ENCODE peak calls at places on chromosomes 3 and 15, in six cellular contexts. H is adrenal gland, N is K562, P is body of pancreas, J is A549, G is transverse colon. U is an unnamed sample.
A peak's percentile ranks its signal among the peaks of the same experiment; 100 is the strongest.

GRCh38 chr3:72082121-72082715 is 297.3 kb upstream of the PROK2 start:
- DNase-seq in G (peak; percentile 48), P (peak; percentile 64), N (no peak), J (no peak), H (no peak), U (no peak)

GRCh38 chr3:186053954-186054353 is 54.9 kb downstream of the ETV5 start:
- DNase-seq in H (peak; percentile 54), N (no peak), J (no peak), P (no peak), G (no peak), U (no peak)

GRCh38 chr3:119181765-119182164 is 8.4 kb downstream of the UPK1B start:
- DNase-seq in N (no peak), H (no peak), J (peak; percentile 97), P (peak; percentile 6), G (no peak), U (peak; percentile 39)

GRCh38 chr3:183148056-183148455 is 14.5 kb downstream of the LAMP3 start:
- DNase-seq in N (no peak), J (no peak), P (no peak), H (no peak), G (no peak), U (no peak)

GRCh38 chr3:33526787-33527186 is 86.6 kb upstream of the UBP1 start:
- DNase-seq in G (no peak), H (no peak), N (no peak), P (no peak), J (no peak), U (no peak)

GRCh38 chr3:60501303-60501702 is 749.9 kb downstream of the FHIT start:
- DNase-seq in J (no peak), P (no peak), H (no peak), G (no peak), N (no peak), U (no peak)

GRCh38 chr3:31275038-31275562 is 257.6 kb upstream of the STT3B start:
- DNase-seq in G (no peak), J (peak; percentile 80), P (peak; percentile 50), N (no peak), H (peak; percentile 38), U (no peak)

GRCh38 chr3:170180107-170180951 is 1.2 kb downstream of the PHC3 start:
- DNase-seq in P (peak; percentile 11), G (no peak), N (peak; percentile 19), H (peak; percentile 45), J (no peak), U (no peak)

GRCh38 chr3:161914703-161915102 is 418.1 kb downstream of the OTOL1 start:
- DNase-seq in G (peak; percentile 14), H (peak; percentile 23), N (no peak), J (peak; percentile 42), P (no peak), U (no peak)

GRCh38 chr15:28945626-28946215 is 59.9 kb downstream of the APBA2 start:
- DNase-seq in G (no peak), N (no peak), P (no peak), H (no peak), J (no peak), U (no peak)

GRCh38 chr3:123700791-123701712 is 116.2 kb upstream of the HACD2 start:
- DNase-seq in N (no peak), J (no peak), G (peak; percentile 57), P (peak; percentile 27), H (no peak), U (no peak)

GRCh38 chr3:187975571-187976360 is 178.2 kb upstream of the LPP start:
- DNase-seq in H (no peak), N (no peak), J (no peak), G (no peak), P (no peak), U (no peak)

GRCh38 chr3:37668431-37668830 is 193.2 kb upstream of the CTDSPL start:
- DNase-seq in J (no peak), H (peak; percentile 38), P (peak; percentile 25), N (no peak), G (no peak), U (no peak)

GRCh38 chr3:156218353-156218744 is 98.0 kb downstream of the KCNAB1 start:
- DNase-seq in G (no peak), H (no peak), N (no peak), J (no peak), P (no peak), U (no peak)

GRCh38 chr3:45626096-45626887 is 31.7 kb downstream of the LIMD1 start:
- DNase-seq in P (no peak), G (no peak), H (no peak), J (no peak), N (no peak), U (no peak)

GRCh38 chr3:98763076-98763475 is at the start of gene ST3GAL6:
- DNase-seq in G (peak; percentile 17), J (no peak), P (peak; percentile 69), N (no peak), H (peak; percentile 50), U (no peak)

GRCh38 chr3:132253262-132253878 is 63.8 kb upstream of the ACP3 start:
- DNase-seq in H (peak; percentile 23), J (peak; percentile 70), G (peak; percentile 16), P (peak; percentile 67), N (peak; percentile 32), U (no peak)

GRCh38 chr3:10286596-10287295 is 6.0 kb downstream of the GHRL start:
- DNase-seq in H (no peak), G (no peak), J (peak; percentile 72), P (peak; percentile 75), N (no peak), U (peak; percentile 82)

GRCh38 chr3:24689353-24689752 is 194.7 kb upstream of the THRB start:
- DNase-seq in G (no peak), J (no peak), H (no peak), N (no peak), P (no peak), U (no peak)

GRCh38 chr15:60396560-60396963 is 1.2 kb downstream of the ANXA2 start:
- DNase-seq in P (no peak), H (no peak), G (no peak), J (peak; percentile 80), N (no peak), U (no peak)

GRCh38 chr3:151299006-151299405 is 17.6 kb downstream of the GPR87 start:
- DNase-seq in G (no peak), P (no peak), J (no peak), H (no peak), N (no peak), U (no peak)

GRCh38 chr15:71440479-71441071 is 325.3 kb downstream of the THSD4 start:
- DNase-seq in J (peak; percentile 86), P (no peak), H (no peak), G (no peak), N (peak; percentile 12), U (no peak)

GRCh38 chr3:120726784-120727183 is 15.5 kb downstream of the RABL3 start:
- DNase-seq in P (no peak), N (no peak), H (no peak), J (no peak), G (no peak), U (no peak)

GRCh38 chr15:51825701-51826100 is 3.8 kb upstream of the TMOD3 start:
- DNase-seq in N (no peak), P (no peak), G (no peak), H (no peak), J (no peak), U (no peak)

GRCh38 chr15:51828621-51829359 is 663 bp upstream of the TMOD3 start:
- DNase-seq in J (peak; percentile 53), P (no peak), G (no peak), N (peak; percentile 80), H (no peak), U (peak; percentile 22)

GRCh38 chr15:51830279-51830806 is 890 bp downstream of the TMOD3 start:
- DNase-seq in H (no peak), J (no peak), N (no peak), G (no peak), P (peak; percentile 43), U (no peak)

GRCh38 chr15:51833782-51834181 is 4.3 kb downstream of the TMOD3 start:
- DNase-seq in P (no peak), G (no peak), H (no peak), N (no peak), J (no peak), U (no peak)

GRCh38 chr15:51829360-51830278 is at the start of gene TMOD3:
- DNase-seq in J (peak; percentile 95), H (peak; percentile 92), G (peak; percentile 96), P (peak; percentile 91), N (peak; percentile 94), U (peak; percentile 44)
- TF ChIP-seq POLR2A in J (peak; percentile 95), H (peak; percentile 87), G (peak; percentile 95), P (peak; percentile 94), N (peak; percentile 94), U (peak; percentile 95)

DNA sequence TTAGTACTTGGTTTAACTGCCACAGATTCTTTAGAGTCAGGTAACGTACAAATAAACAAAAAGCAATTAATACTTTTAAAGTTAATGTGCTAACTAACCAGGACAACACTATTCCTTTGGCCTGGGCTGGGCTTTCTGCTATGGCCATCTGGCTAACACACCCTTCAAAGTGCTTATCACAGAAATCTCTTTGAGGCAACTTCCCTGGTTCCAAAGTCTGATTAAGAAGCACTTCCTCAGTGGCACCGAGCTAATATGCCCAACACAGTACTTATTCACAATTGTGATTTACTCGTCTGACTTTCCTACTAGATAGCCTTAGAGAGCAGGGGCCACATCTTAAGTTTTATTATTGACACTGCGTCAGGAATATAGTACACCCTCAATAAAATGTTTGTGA is 191.4 kb downstream of the MEIS2 start:
- DNase-seq in H (no peak), P (no peak), N (no peak), G (no peak), J (no peak), U (no peak)
- TF ChIP-seq POLR2A in H (no peak), P (no peak), N (no peak), G (no peak), J (no peak), U (no peak)

GRCh38 chr3:20186600-20187004 is 596 bp upstream of the SGO1 start:
- DNase-seq in J (peak; percentile 2), H (peak; percentile 9), G (no peak), P (no peak), N (peak; percentile 15), U (no peak)
- TF ChIP-seq POLR2A in J (no peak), H (no peak), G (no peak), P (no peak), N (no peak), U (no peak)

GRCh38 chr15:76340198-76340801 is 3.7 kb downstream of the ISL2 start:
- DNase-seq in J (no peak), N (no peak), H (no peak), G (peak; percentile 28), P (peak; percentile 20), U (no peak)
- TF ChIP-seq POLR2A in J (no peak), N (no peak), H (no peak), G (no peak), P (no peak), U (no peak)

U was measured in H54.